ENCODE peak calls at places on chromosomes 7 and 10, in six cellular contexts. L is foreskin keratinocyte; A is effector memory CD4-positive, alpha-beta T cell; S is hepatocyte; W is adrenal gland; Q is neural progenitor cell. R is an unnamed sample.

GRCh38 chr7:73577627-73578341 is 595 bp downstream of the TBL2 start:
- DNase-seq in L (no peak), A (peak), S (no peak), W (peak), Q (no peak), R (no peak)

GRCh38 chr7:91690541-91690940 is 190.0 kb downstream of the MTERF1 start:
- DNase-seq in L (no peak), A (no peak), S (no peak), W (no peak), Q (no peak), R (no peak)

GRCh38 chr10:120953897-120954296 is 102.7 kb downstream of the WDR11 start:
- DNase-seq in L (peak), A (no peak), S (no peak), W (no peak), Q (no peak), R (no peak)

GRCh38 chr7:51316262-51316665 is 345 bp downstream of the COBL start:
- DNase-seq in L (no peak), A (no peak), S (peak), W (no peak), Q (no peak), R (no peak)

GRCh38 chr7:28564755-28565374 is 152.5 kb downstream of the CREB5 start:
- DNase-seq in L (no peak), A (no peak), S (no peak), W (no peak), Q (no peak), R (no peak)

GRCh38 chr7:90334193-90334843 is 12.2 kb upstream of the GTPBP10 start:
- DNase-seq in L (no peak), A (no peak), S (no peak), W (no peak), Q (no peak), R (no peak)

GRCh38 chr10:124221356-124222297 is 128.2 kb upstream of the CHST15 start:
- DNase-seq in L (no peak), A (no peak), S (no peak), W (peak), Q (no peak), R (peak)

GRCh38 chr10:132866601-132867381 is 75.6 kb downstream of the CFAP46 start:
- DNase-seq in L (no peak), A (no peak), S (no peak), W (no peak), Q (no peak), R (no peak)

GRCh38 chr10:63264852-63265617 is 131.9 kb downstream of the NRBF2 start:
- DNase-seq in L (no peak), A (peak), S (peak), W (peak), Q (peak), R (no peak)

GRCh38 chr10:33897255-33897893 is 562.9 kb upstream of the NRP1 start:
- DNase-seq in L (peak), A (no peak), S (no peak), W (no peak), Q (no peak), R (no peak)

GRCh38 chr10:33900591-33900990 is 566.1 kb upstream of the NRP1 start:
- DNase-seq in L (no peak), A (no peak), S (no peak), W (no peak), Q (no peak), R (no peak)

GRCh38 chr10:33901166-33901565 is 566.7 kb upstream of the NRP1 start:
- DNase-seq in L (no peak), A (no peak), S (no peak), W (no peak), Q (no peak), R (no peak)

GRCh38 chr10:33899578-33900531 is 565.4 kb upstream of the NRP1 start:
- DNase-seq in L (peak), A (no peak), S (no peak), W (no peak), Q (no peak), R (no peak)
- H3K27ac ChIP-seq in L (no peak), A (no peak), S (no peak), W (no peak), Q (no peak), R (no peak)

GRCh38 chr7:34042406-34042805 is 137.1 kb downstream of the BMPER start:
- DNase-seq in L (no peak), A (no peak), S (no peak), W (no peak), Q (no peak), R (no peak)
- H3K27ac ChIP-seq in L (no peak), A (no peak), S (no peak), W (no peak), Q (no peak), R (no peak)

GRCh38 chr7:98078197-98078870 is 28.3 kb upstream of the LMTK2 start:
- DNase-seq in L (no peak), A (no peak), S (no peak), W (no peak), Q (no peak), R (no peak)
- H3K27ac ChIP-seq in L (no peak), A (no peak), S (no peak), W (no peak), Q (no peak), R (no peak)

DNA sequence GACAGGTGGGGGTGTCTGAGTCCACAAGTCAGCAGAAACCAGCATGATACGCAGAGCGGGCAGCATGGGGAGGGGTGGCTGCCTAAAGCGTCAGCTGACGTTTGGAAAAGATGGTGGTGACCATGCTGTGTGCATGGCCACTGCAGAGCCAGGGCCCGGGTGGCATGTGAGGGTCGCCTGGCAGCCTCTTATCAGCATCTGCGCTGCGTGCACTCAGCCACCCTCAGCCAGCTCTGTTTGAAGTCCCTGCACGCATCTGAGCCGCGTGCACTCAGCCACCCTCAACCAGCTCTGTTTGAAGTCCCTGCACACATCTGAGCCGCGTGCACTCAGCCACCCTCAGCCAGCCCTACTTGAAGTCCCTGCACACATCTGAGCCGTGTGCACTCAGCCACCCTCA is 61.5 kb downstream of the WDR37 start:
- DNase-seq in L (no peak), A (no peak), S (no peak), W (no peak), Q (no peak), R (no peak)
- H3K27ac ChIP-seq in L (no peak), A (no peak), S (no peak), W (no peak), Q (no peak), R (no peak)

GRCh38 chr10:101958691-101959090 is 97.3 kb downstream of the ARMH3 start:
- DNase-seq in L (no peak), A (no peak), S (no peak), W (no peak), Q (no peak), R (no peak)

GRCh38 chr10:101959349-101959916 is 96.5 kb downstream of the ARMH3 start:
- DNase-seq in L (no peak), A (no peak), S (no peak), W (no peak), Q (peak), R (no peak)

GRCh38 chr10:101956898-101957297 is 99.1 kb downstream of the ARMH3 start:
- DNase-seq in L (no peak), A (no peak), S (no peak), W (no peak), Q (no peak), R (no peak)

GRCh38 chr10:101961591-101962498 is 94.1 kb downstream of the ARMH3 start:
- DNase-seq in L (no peak), A (no peak), S (peak), W (peak), Q (no peak), R (no peak)

DNA sequence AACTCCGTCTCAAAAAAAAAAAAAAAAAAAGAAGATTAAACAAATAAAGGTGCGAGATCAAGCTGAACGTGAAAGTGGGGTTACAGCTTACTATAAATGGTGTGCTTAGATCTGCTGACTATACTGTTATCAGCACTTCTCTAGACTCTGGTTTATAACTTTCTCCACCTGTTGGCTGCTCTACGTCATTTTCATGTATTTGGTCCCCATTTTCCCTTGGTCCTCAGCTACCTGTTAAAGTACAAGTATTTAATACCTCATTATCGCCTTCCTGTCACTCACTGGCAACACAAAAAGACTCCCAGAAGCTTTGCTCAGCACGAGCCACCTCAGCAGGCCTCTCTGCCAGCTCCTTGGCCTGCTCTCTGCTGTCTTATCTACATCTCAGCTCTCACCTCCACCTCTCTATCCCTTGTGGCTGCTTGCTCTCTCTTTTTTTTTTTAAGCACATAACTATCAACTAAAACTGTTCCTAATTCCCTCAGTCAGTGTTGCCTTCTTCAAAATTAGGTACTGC is 95.0 kb downstream of the ARMH3 start:
- DNase-seq in L (no peak), A (no peak), S (no peak), W (no peak), Q (no peak), R (no peak)
- H3K27ac ChIP-seq in L (no peak), A (no peak), S (peak), W (peak), Q (no peak), R (no peak)

GRCh38 chr10:110423650-110424049 is 74.1 kb upstream of the DUSP5 start:
- DNase-seq in L (no peak), A (no peak), S (no peak), W (peak), Q (no peak), R (no peak)
- H3K27ac ChIP-seq in L (no peak), A (no peak), S (no peak), W (no peak), Q (no peak), R (no peak)

GRCh38 chr7:15813448-15813847 is 127.0 kb upstream of the MEOX2 start:
- DNase-seq in L (no peak), A (no peak), S (no peak), W (no peak), Q (no peak), R (no peak)
- H3K27ac ChIP-seq in L (no peak), A (no peak), S (no peak), W (no peak), Q (no peak), R (no peak)

GRCh38 chr10:17913604-17914003 is 38.1 kb upstream of the SLC39A12 start:
- DNase-seq in L (no peak), A (no peak), S (no peak), W (no peak), Q (no peak), R (no peak)
- H3K27ac ChIP-seq in L (no peak), A (no peak), S (no peak), W (no peak), Q (no peak), R (no peak)